ENCODE peak calls at places on chromosomes 12 and 14, in four cellular contexts. Z is kidney epithelial cell, T is choroid plexus epithelial cell, L is AG04450. M is an unnamed sample.

GRCh38 chr12:49055978-49056754 is 4.4 kb downstream of the KMT2D start:
- DNase-seq in Z (no peak), T (peak), L (peak), M (peak)

GRCh38 chr12:88615490-88615889 is 35.2 kb upstream of the KITLG start:
- DNase-seq in Z (no peak), T (no peak), L (no peak), M (no peak)

GRCh38 chr12:103901518-103902173 is 28.6 kb upstream of the HSP90B1 start:
- DNase-seq in Z (no peak), T (no peak), L (no peak), M (no peak)

GRCh38 chr12:42588308-42588836 is 1.2 kb downstream of the PRICKLE1 start:
- DNase-seq in Z (no peak), T (peak), L (no peak), M (peak)

GRCh38 chr14:91004987-91005386 is 55.5 kb downstream of the RPS6KA5 start:
- DNase-seq in Z (no peak), T (no peak), L (no peak), M (peak)

GRCh38 chr14:106556665-106557289 is 1030.4 kb downstream of the TMEM121 start:
- DNase-seq in Z (no peak), T (no peak), L (no peak), M (no peak)

GRCh38 chr14:52961060-52961639 is 10.3 kb upstream of the FERMT2 start:
- DNase-seq in Z (no peak), T (peak), L (peak), M (peak)

GRCh38 chr14:53663709-53664108 is 292.9 kb downstream of the BMP4 start:
- DNase-seq in Z (no peak), T (peak), L (no peak), M (peak)

GRCh38 chr14:98226411-98226810 is 1045.6 kb downstream of the BCL11B start:
- DNase-seq in Z (no peak), T (no peak), L (no peak), M (no peak)

GRCh38 chr14:70735043-70735442 is 74.3 kb downstream of the MAP3K9 start:
- DNase-seq in Z (no peak), T (peak), L (no peak), M (no peak)

GRCh38 chr12:19648173-19648572 is 208.9 kb downstream of the AEBP2 start:
- DNase-seq in Z (no peak), T (no peak), L (no peak), M (no peak)

GRCh38 chr12:89352242-89352491 is 134 bp downstream of the DUSP6 start:
- DNase-seq in Z (no peak), T (no peak), L (no peak), M (no peak)

GRCh38 chr12:108468149-108468968 is 46.7 kb upstream of the FICD start:
- DNase-seq in Z (no peak), T (peak), L (no peak), M (peak)

GRCh38 chr12:120350576-120351350 is 18.2 kb downstream of the MSI1 start:
- DNase-seq in Z (no peak), T (no peak), L (no peak), M (no peak)

GRCh38 chr12:50390284-50390683 is 6.1 kb downstream of the FAM186A start:
- DNase-seq in Z (peak), T (peak), L (peak), M (peak)

GRCh38 chr14:104446611-104447010 is 133.0 kb upstream of the C14orf180 start:
- DNase-seq in Z (no peak), T (no peak), L (no peak), M (no peak)

GRCh38 chr14:36810209-36810608 is 148.5 kb downstream of the PAX9 start:
- DNase-seq in Z (no peak), T (no peak), L (no peak), M (no peak)

GRCh38 chr12:90124289-90124688 is 415.7 kb upstream of the ATP2B1 start:
- DNase-seq in Z (no peak), T (no peak), L (no peak), M (no peak)

GRCh38 chr12:116677202-116677651 is 60.6 kb downstream of the SPRING1 start:
- DNase-seq in Z (no peak), T (no peak), L (no peak), M (no peak)

GRCh38 chr12:106032141-106032925 is 106.4 kb downstream of the NUAK1 start:
- DNase-seq in Z (no peak), T (peak), L (no peak), M (peak)

GRCh38 chr12:91565816-91566215 is 383.2 kb upstream of the DCN start:
- DNase-seq in Z (no peak), T (no peak), L (no peak), M (no peak)

GRCh38 chr14:94773682-94774211 is 3.8 kb upstream of the GSC start:
- DNase-seq in Z (no peak), T (no peak), L (no peak), M (no peak)
- H3K4me3 ChIP-seq in Z (no peak), T (no peak), L (no peak), M (no peak)

GRCh38 chr12:133203344-133204263 is 22.3 kb downstream of the ZNF268 start:
- DNase-seq in Z (no peak), T (peak), L (no peak), M (no peak)
- H3K4me3 ChIP-seq in Z (no peak), T (no peak), L (no peak), M (no peak)

GRCh38 chr14:92719890-92720323 is 28.5 kb downstream of the LGMN start:
- DNase-seq in Z (no peak), T (no peak), L (no peak), M (peak)

GRCh38 chr14:92728781-92729364 is 19.6 kb downstream of the LGMN start:
- DNase-seq in Z (peak), T (peak), L (no peak), M (no peak)

GRCh38 chr14:92726135-92726932 is 22.1 kb downstream of the LGMN start:
- DNase-seq in Z (peak), T (peak), L (peak), M (peak)

GRCh38 chr14:92726933-92727262 is 21.5 kb downstream of the LGMN start:
- DNase-seq in Z (no peak), T (no peak), L (no peak), M (no peak)

DNA sequence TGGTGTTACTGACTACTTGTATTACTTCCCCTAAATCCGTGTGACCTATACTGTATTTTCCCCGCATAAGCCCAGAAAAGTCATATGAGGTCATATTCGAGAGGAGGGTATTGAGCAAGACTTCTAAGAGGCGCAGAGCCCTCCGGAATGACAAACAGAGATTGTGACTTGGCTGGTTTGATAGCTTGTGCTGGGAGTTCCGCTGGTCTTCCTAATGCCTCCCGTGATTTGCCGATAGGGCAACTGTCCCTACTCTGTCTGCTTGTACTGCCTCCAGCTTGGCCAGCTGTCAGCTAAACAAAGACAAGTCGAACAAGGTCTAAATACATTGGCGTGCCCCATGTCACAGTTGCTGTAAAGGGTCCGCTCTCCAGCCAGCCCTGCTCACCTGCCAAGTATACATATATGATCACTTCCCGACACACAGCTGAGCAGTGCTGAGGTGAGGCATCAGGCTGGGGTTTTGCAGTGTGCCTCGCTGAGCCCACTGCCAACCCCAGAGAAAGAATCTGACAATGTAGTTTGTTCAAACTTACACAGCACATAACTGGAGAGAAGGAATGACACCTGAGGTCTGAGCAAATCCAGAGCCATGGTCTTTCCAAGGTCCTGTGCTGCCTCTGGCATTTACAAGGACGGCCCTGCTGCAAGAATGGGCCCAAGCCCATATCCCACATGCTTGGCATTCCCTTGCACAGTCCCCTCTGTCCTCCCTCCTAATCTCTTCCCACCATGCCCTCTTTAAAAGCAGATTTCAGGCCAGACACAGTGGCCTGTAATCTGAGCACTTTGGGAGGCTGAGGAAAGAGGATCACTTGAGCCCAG is 23.7 kb downstream of the LGMN start:
- DNase-seq in Z (no peak), T (no peak), L (no peak), M (no peak)
- H3K4me3 ChIP-seq in Z (no peak), T (no peak), L (no peak), M (no peak)

DNA sequence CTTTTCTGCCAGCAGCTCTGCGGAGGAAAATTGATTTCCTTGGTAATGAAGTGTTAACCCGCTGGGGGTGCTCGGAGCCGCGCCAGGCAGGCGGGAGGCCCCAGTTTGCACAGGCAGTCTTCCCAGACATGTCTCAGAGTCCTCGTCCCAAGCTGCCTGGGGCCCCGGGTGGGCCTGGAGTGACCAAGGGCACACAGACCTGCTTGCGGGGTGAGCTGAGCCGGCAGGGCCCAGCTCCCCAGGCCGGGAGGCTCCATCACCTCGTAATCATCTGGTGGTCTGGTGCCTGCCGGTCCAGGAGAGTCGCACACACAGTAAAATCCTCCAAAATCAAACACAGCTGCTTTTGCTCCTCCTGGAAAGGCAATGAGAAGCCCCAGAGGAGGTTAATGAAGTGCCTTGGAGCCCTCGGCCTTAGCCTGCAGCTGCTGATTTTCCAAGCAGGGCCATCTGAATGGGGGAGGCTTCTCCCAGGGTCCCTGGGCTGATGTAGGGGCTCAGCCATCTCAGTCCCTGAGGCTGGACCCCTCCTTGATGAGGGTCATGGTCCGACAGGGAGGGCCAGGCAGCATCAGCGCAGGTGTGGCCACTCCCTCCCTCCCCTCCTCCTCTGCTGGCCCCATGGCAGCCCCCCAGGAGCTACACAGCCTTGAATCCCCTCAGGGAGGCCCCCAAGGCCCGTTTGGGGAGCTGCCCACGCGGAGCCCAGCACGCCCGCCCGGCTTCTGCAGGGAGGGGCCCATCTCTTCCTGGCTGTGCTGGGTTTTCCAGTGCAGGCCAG is 39.4 kb upstream of the FBRSL1 start:
- DNase-seq in Z (no peak), T (no peak), L (no peak), M (no peak)
- H3K4me3 ChIP-seq in Z (no peak), T (no peak), L (no peak), M (no peak)

GRCh38 chr14:76715102-76715926 is 46.0 kb upstream of the VASH1 start:
- DNase-seq in Z (no peak), T (peak), L (no peak), M (peak)
- H3K4me3 ChIP-seq in Z (no peak), T (no peak), L (no peak), M (no peak)

M was measured in fibroblast of the aortic adventitia.